ENCODE peak calls at places on chromosomes 12 and 14, in ten cellular contexts. One of them, this sample, is unnamed.

GRCh38 chr14:92785601-92786426 is 8.3 kb upstream of the GOLGA5 start:
- DNase-seq in EL: peak
- DNase-seq in left cardiac atrium: peak
- DNase-seq in endodermal cell: no peak
- DNase-seq in astrocyte of the hippocampus: peak
- DNase-seq in AG08395: peak
- DNase-seq in AG04450: peak
- DNase-seq in stimulated activated CD4-positive, alpha-beta T cell treated with anti-CD3 and anti-CD28 coated beads, Interleukin-1b, Interleukin-23, amount 100 ng/mL, for 4 hours: no peak
- DNase-seq in myocyte: peak
- DNase-seq in GM04503: peak
- DNase-seq in this sample: no peak

GRCh38 chr12:92574046-92574783 is 128.6 kb upstream of the PLEKHG7 start:
- DNase-seq in myocyte: peak
- DNase-seq in astrocyte of the hippocampus: peak
- DNase-seq in stimulated activated CD4-positive, alpha-beta T cell treated with anti-CD3 and anti-CD28 coated beads, Interleukin-1b, Interleukin-23, amount 100 ng/mL, for 4 hours: no peak
- DNase-seq in endodermal cell: peak
- DNase-seq in AG04450: no peak
- DNase-seq in AG08395: no peak
- DNase-seq in GM04503: no peak
- DNase-seq in EL: peak
- DNase-seq in left cardiac atrium: no peak
- DNase-seq in this sample: no peak

GRCh38 chr12:103877934-103878510 is 37.0 kb upstream of the NT5DC3 start:
- DNase-seq in GM04503: no peak
- DNase-seq in left cardiac atrium: peak
- DNase-seq in endodermal cell: peak
- DNase-seq in astrocyte of the hippocampus: peak
- DNase-seq in stimulated activated CD4-positive, alpha-beta T cell treated with anti-CD3 and anti-CD28 coated beads, Interleukin-1b, Interleukin-23, amount 100 ng/mL, for 4 hours: peak
- DNase-seq in EL: peak
- DNase-seq in AG08395: peak
- DNase-seq in myocyte: peak
- DNase-seq in AG04450: peak
- DNase-seq in this sample: peak

GRCh38 chr12:3604750-3605638 is 114.0 kb downstream of the PRMT8 start:
- DNase-seq in AG08395: peak
- DNase-seq in myocyte: peak
- DNase-seq in endodermal cell: peak
- DNase-seq in EL: peak
- DNase-seq in GM04503: no peak
- DNase-seq in left cardiac atrium: peak
- DNase-seq in AG04450: no peak
- DNase-seq in astrocyte of the hippocampus: peak
- DNase-seq in stimulated activated CD4-positive, alpha-beta T cell treated with anti-CD3 and anti-CD28 coated beads, Interleukin-1b, Interleukin-23, amount 100 ng/mL, for 4 hours: no peak
- DNase-seq in this sample: peak

GRCh38 chr12:107610030-107610859 is 75.4 kb upstream of the PWP1 start:
- DNase-seq in endodermal cell: peak
- DNase-seq in astrocyte of the hippocampus: peak
- DNase-seq in EL: peak
- DNase-seq in myocyte: peak
- DNase-seq in left cardiac atrium: no peak
- DNase-seq in AG04450: peak
- DNase-seq in stimulated activated CD4-positive, alpha-beta T cell treated with anti-CD3 and anti-CD28 coated beads, Interleukin-1b, Interleukin-23, amount 100 ng/mL, for 4 hours: peak
- DNase-seq in AG08395: peak
- DNase-seq in GM04503: no peak
- DNase-seq in this sample: no peak

GRCh38 chr12:104695453-104696148 is 238.9 kb downstream of the CHST11 start:
- DNase-seq in AG04450: peak
- DNase-seq in GM04503: no peak
- DNase-seq in AG08395: peak
- DNase-seq in EL: peak
- DNase-seq in myocyte: peak
- DNase-seq in astrocyte of the hippocampus: peak
- DNase-seq in endodermal cell: peak
- DNase-seq in left cardiac atrium: no peak
- DNase-seq in stimulated activated CD4-positive, alpha-beta T cell treated with anti-CD3 and anti-CD28 coated beads, Interleukin-1b, Interleukin-23, amount 100 ng/mL, for 4 hours: peak
- DNase-seq in this sample: no peak

GRCh38 chr12:124025661-124026060 is 52.6 kb downstream of the ZNF664 start:
- DNase-seq in left cardiac atrium: no peak
- DNase-seq in EL: no peak
- DNase-seq in AG04450: no peak
- DNase-seq in endodermal cell: peak
- DNase-seq in stimulated activated CD4-positive, alpha-beta T cell treated with anti-CD3 and anti-CD28 coated beads, Interleukin-1b, Interleukin-23, amount 100 ng/mL, for 4 hours: no peak
- DNase-seq in astrocyte of the hippocampus: no peak
- DNase-seq in GM04503: no peak
- DNase-seq in myocyte: no peak
- DNase-seq in AG08395: no peak
- DNase-seq in this sample: no peak

GRCh38 chr12:116184766-116185165 is 92.7 kb downstream of the MED13L start:
- DNase-seq in EL: peak
- DNase-seq in AG08395: no peak
- DNase-seq in endodermal cell: no peak
- DNase-seq in myocyte: no peak
- DNase-seq in AG04450: no peak
- DNase-seq in astrocyte of the hippocampus: no peak
- DNase-seq in GM04503: no peak
- DNase-seq in stimulated activated CD4-positive, alpha-beta T cell treated with anti-CD3 and anti-CD28 coated beads, Interleukin-1b, Interleukin-23, amount 100 ng/mL, for 4 hours: no peak
- DNase-seq in left cardiac atrium: no peak
- DNase-seq in this sample: no peak

GRCh38 chr12:59149995-59150642 is 229.8 kb upstream of the LRIG3 start:
- DNase-seq in AG08395: peak
- DNase-seq in myocyte: peak
- DNase-seq in GM04503: peak
- DNase-seq in left cardiac atrium: no peak
- DNase-seq in stimulated activated CD4-positive, alpha-beta T cell treated with anti-CD3 and anti-CD28 coated beads, Interleukin-1b, Interleukin-23, amount 100 ng/mL, for 4 hours: no peak
- DNase-seq in AG04450: peak
- DNase-seq in EL: peak
- DNase-seq in astrocyte of the hippocampus: peak
- DNase-seq in endodermal cell: peak
- DNase-seq in this sample: no peak

GRCh38 chr14:105138021-105138541 is 30.5 kb downstream of the JAG2 start:
- DNase-seq in astrocyte of the hippocampus: no peak
- DNase-seq in AG04450: no peak
- DNase-seq in AG08395: no peak
- DNase-seq in GM04503: no peak
- DNase-seq in left cardiac atrium: peak
- DNase-seq in EL: no peak
- DNase-seq in endodermal cell: peak
- DNase-seq in myocyte: no peak
- DNase-seq in stimulated activated CD4-positive, alpha-beta T cell treated with anti-CD3 and anti-CD28 coated beads, Interleukin-1b, Interleukin-23, amount 100 ng/mL, for 4 hours: no peak
- DNase-seq in this sample: no peak

GRCh38 chr12:1773937-1774655 is 46.3 kb upstream of the LRTM2 start:
- DNase-seq in astrocyte of the hippocampus: no peak
- DNase-seq in endodermal cell: no peak
- DNase-seq in AG04450: no peak
- DNase-seq in stimulated activated CD4-positive, alpha-beta T cell treated with anti-CD3 and anti-CD28 coated beads, Interleukin-1b, Interleukin-23, amount 100 ng/mL, for 4 hours: no peak
- DNase-seq in AG08395: peak
- DNase-seq in left cardiac atrium: no peak
- DNase-seq in myocyte: peak
- DNase-seq in EL: no peak
- DNase-seq in GM04503: no peak
- DNase-seq in this sample: no peak

GRCh38 chr12:132379996-132380395 is 50.6 kb upstream of the GALNT9 start:
- DNase-seq in stimulated activated CD4-positive, alpha-beta T cell treated with anti-CD3 and anti-CD28 coated beads, Interleukin-1b, Interleukin-23, amount 100 ng/mL, for 4 hours: no peak
- DNase-seq in astrocyte of the hippocampus: no peak
- DNase-seq in AG08395: no peak
- DNase-seq in AG04450: no peak
- DNase-seq in endodermal cell: peak
- DNase-seq in GM04503: no peak
- DNase-seq in left cardiac atrium: no peak
- DNase-seq in myocyte: no peak
- DNase-seq in EL: no peak
- DNase-seq in this sample: no peak

GRCh38 chr12:118714051-118714460 is 267.3 kb upstream of the SRRM4 start:
- DNase-seq in GM04503: no peak
- DNase-seq in stimulated activated CD4-positive, alpha-beta T cell treated with anti-CD3 and anti-CD28 coated beads, Interleukin-1b, Interleukin-23, amount 100 ng/mL, for 4 hours: no peak
- DNase-seq in AG08395: no peak
- DNase-seq in left cardiac atrium: no peak
- DNase-seq in endodermal cell: peak
- DNase-seq in astrocyte of the hippocampus: peak
- DNase-seq in EL: peak
- DNase-seq in myocyte: no peak
- DNase-seq in AG04450: no peak
- DNase-seq in this sample: no peak

GRCh38 chr12:120092531-120093335 is 23.8 kb downstream of the RAB35 start:
- DNase-seq in EL: no peak
- DNase-seq in AG04450: no peak
- DNase-seq in GM04503: no peak
- DNase-seq in endodermal cell: no peak
- DNase-seq in left cardiac atrium: no peak
- DNase-seq in astrocyte of the hippocampus: no peak
- DNase-seq in AG08395: no peak
- DNase-seq in myocyte: no peak
- DNase-seq in stimulated activated CD4-positive, alpha-beta T cell treated with anti-CD3 and anti-CD28 coated beads, Interleukin-1b, Interleukin-23, amount 100 ng/mL, for 4 hours: no peak
- DNase-seq in this sample: no peak

GRCh38 chr14:64915797-64916196 is 1.5 kb downstream of the CHURC1 start:
- DNase-seq in AG08395: no peak
- DNase-seq in GM04503: no peak
- DNase-seq in myocyte: no peak
- DNase-seq in AG04450: no peak
- DNase-seq in left cardiac atrium: no peak
- DNase-seq in endodermal cell: no peak
- DNase-seq in EL: no peak
- DNase-seq in astrocyte of the hippocampus: no peak
- DNase-seq in stimulated activated CD4-positive, alpha-beta T cell treated with anti-CD3 and anti-CD28 coated beads, Interleukin-1b, Interleukin-23, amount 100 ng/mL, for 4 hours: no peak
- DNase-seq in this sample: no peak

GRCh38 chr14:61213116-61213720 is 67.9 kb downstream of the TMEM30B start:
- DNase-seq in myocyte: peak
- DNase-seq in EL: peak
- DNase-seq in AG04450: no peak
- DNase-seq in left cardiac atrium: no peak
- DNase-seq in astrocyte of the hippocampus: no peak
- DNase-seq in AG08395: peak
- DNase-seq in GM04503: peak
- DNase-seq in endodermal cell: no peak
- DNase-seq in stimulated activated CD4-positive, alpha-beta T cell treated with anti-CD3 and anti-CD28 coated beads, Interleukin-1b, Interleukin-23, amount 100 ng/mL, for 4 hours: no peak
- DNase-seq in this sample: no peak

GRCh38 chr12:57229041-57229633 is 374 bp upstream of the SHMT2 start:
- DNase-seq in endodermal cell: no peak
- DNase-seq in AG08395: no peak
- DNase-seq in EL: no peak
- DNase-seq in myocyte: no peak
- DNase-seq in AG04450: no peak
- DNase-seq in stimulated activated CD4-positive, alpha-beta T cell treated with anti-CD3 and anti-CD28 coated beads, Interleukin-1b, Interleukin-23, amount 100 ng/mL, for 4 hours: no peak
- DNase-seq in left cardiac atrium: no peak
- DNase-seq in GM04503: no peak
- DNase-seq in astrocyte of the hippocampus: no peak
- DNase-seq in this sample: no peak

GRCh38 chr14:28831126-28831525 is 64.5 kb downstream of the FOXG1 start:
- DNase-seq in AG08395: no peak
- DNase-seq in endodermal cell: no peak
- DNase-seq in myocyte: no peak
- DNase-seq in astrocyte of the hippocampus: peak
- DNase-seq in GM04503: no peak
- DNase-seq in stimulated activated CD4-positive, alpha-beta T cell treated with anti-CD3 and anti-CD28 coated beads, Interleukin-1b, Interleukin-23, amount 100 ng/mL, for 4 hours: no peak
- DNase-seq in left cardiac atrium: no peak
- DNase-seq in AG04450: no peak
- DNase-seq in EL: no peak
- DNase-seq in this sample: no peak

GRCh38 chr14:61489932-61490331 is 168.6 kb downstream of the PRKCH start:
- DNase-seq in stimulated activated CD4-positive, alpha-beta T cell treated with anti-CD3 and anti-CD28 coated beads, Interleukin-1b, Interleukin-23, amount 100 ng/mL, for 4 hours: no peak
- DNase-seq in AG08395: no peak
- DNase-seq in EL: no peak
- DNase-seq in left cardiac atrium: peak
- DNase-seq in GM04503: no peak
- DNase-seq in AG04450: no peak
- DNase-seq in myocyte: peak
- DNase-seq in endodermal cell: no peak
- DNase-seq in astrocyte of the hippocampus: no peak
- DNase-seq in this sample: peak

GRCh38 chr14:102341566-102341965 is 21.1 kb downstream of the CINP start:
- DNase-seq in left cardiac atrium: no peak
- DNase-seq in AG04450: no peak
- DNase-seq in AG08395: no peak
- DNase-seq in endodermal cell: no peak
- DNase-seq in GM04503: no peak
- DNase-seq in astrocyte of the hippocampus: no peak
- DNase-seq in myocyte: no peak
- DNase-seq in stimulated activated CD4-positive, alpha-beta T cell treated with anti-CD3 and anti-CD28 coated beads, Interleukin-1b, Interleukin-23, amount 100 ng/mL, for 4 hours: no peak
- DNase-seq in EL: no peak
- DNase-seq in this sample: no peak

GRCh38 chr12:59113831-59114273 is 193.5 kb upstream of the LRIG3 start:
- DNase-seq in left cardiac atrium: peak
- DNase-seq in EL: peak
- DNase-seq in myocyte: peak
- DNase-seq in AG08395: peak
- DNase-seq in stimulated activated CD4-positive, alpha-beta T cell treated with anti-CD3 and anti-CD28 coated beads, Interleukin-1b, Interleukin-23, amount 100 ng/mL, for 4 hours: peak
- DNase-seq in astrocyte of the hippocampus: peak
- DNase-seq in AG04450: peak
- DNase-seq in endodermal cell: peak
- DNase-seq in GM04503: no peak
- DNase-seq in this sample: peak

GRCh38 chr12:53427905-53428594 is 4.4 kb downstream of the AMHR2 start:
- DNase-seq in GM04503: peak
- DNase-seq in EL: peak
- DNase-seq in endodermal cell: no peak
- DNase-seq in left cardiac atrium: no peak
- DNase-seq in AG04450: peak
- DNase-seq in myocyte: peak
- DNase-seq in astrocyte of the hippocampus: peak
- DNase-seq in stimulated activated CD4-positive, alpha-beta T cell treated with anti-CD3 and anti-CD28 coated beads, Interleukin-1b, Interleukin-23, amount 100 ng/mL, for 4 hours: peak
- DNase-seq in AG08395: peak
- DNase-seq in this sample: no peak

GRCh38 chr14:102506599-102506871 is 3.0 kb downstream of the ANKRD9 start:
- DNase-seq in astrocyte of the hippocampus: no peak
- DNase-seq in GM04503: no peak
- DNase-seq in EL: no peak
- DNase-seq in myocyte: no peak
- DNase-seq in stimulated activated CD4-positive, alpha-beta T cell treated with anti-CD3 and anti-CD28 coated beads, Interleukin-1b, Interleukin-23, amount 100 ng/mL, for 4 hours: no peak
- DNase-seq in endodermal cell: no peak
- DNase-seq in AG04450: no peak
- DNase-seq in AG08395: no peak
- DNase-seq in left cardiac atrium: no peak
- DNase-seq in this sample: no peak

GRCh38 chr14:100522616-100523021 is 64.6 kb downstream of the BEGAIN start:
- DNase-seq in AG08395: no peak
- DNase-seq in left cardiac atrium: no peak
- DNase-seq in AG04450: no peak
- DNase-seq in endodermal cell: peak
- DNase-seq in stimulated activated CD4-positive, alpha-beta T cell treated with anti-CD3 and anti-CD28 coated beads, Interleukin-1b, Interleukin-23, amount 100 ng/mL, for 4 hours: no peak
- DNase-seq in astrocyte of the hippocampus: no peak
- DNase-seq in EL: no peak
- DNase-seq in myocyte: no peak
- DNase-seq in GM04503: no peak
- DNase-seq in this sample: no peak

GRCh38 chr12:79927772-79928474 is 7.0 kb downstream of the PPP1R12A start:
- DNase-seq in EL: peak
- DNase-seq in myocyte: peak
- DNase-seq in left cardiac atrium: no peak
- DNase-seq in AG04450: no peak
- DNase-seq in stimulated activated CD4-positive, alpha-beta T cell treated with anti-CD3 and anti-CD28 coated beads, Interleukin-1b, Interleukin-23, amount 100 ng/mL, for 4 hours: peak
- DNase-seq in AG08395: peak
- DNase-seq in GM04503: no peak
- DNase-seq in endodermal cell: no peak
- DNase-seq in astrocyte of the hippocampus: peak
- DNase-seq in this sample: no peak

GRCh38 chr14:100677152-100677924 is 49.4 kb upstream of the DLK1 start:
- DNase-seq in stimulated activated CD4-positive, alpha-beta T cell treated with anti-CD3 and anti-CD28 coated beads, Interleukin-1b, Interleukin-23, amount 100 ng/mL, for 4 hours: no peak
- DNase-seq in endodermal cell: no peak
- DNase-seq in astrocyte of the hippocampus: no peak
- DNase-seq in EL: peak
- DNase-seq in AG04450: no peak
- DNase-seq in AG08395: peak
- DNase-seq in GM04503: no peak
- DNase-seq in myocyte: no peak
- DNase-seq in left cardiac atrium: no peak
- DNase-seq in this sample: no peak

GRCh38 chr12:78419513-78419912 is 445.1 kb upstream of the SYT1 start:
- DNase-seq in left cardiac atrium: no peak
- DNase-seq in AG04450: no peak
- DNase-seq in myocyte: no peak
- DNase-seq in EL: no peak
- DNase-seq in astrocyte of the hippocampus: no peak
- DNase-seq in stimulated activated CD4-positive, alpha-beta T cell treated with anti-CD3 and anti-CD28 coated beads, Interleukin-1b, Interleukin-23, amount 100 ng/mL, for 4 hours: no peak
- DNase-seq in AG08395: no peak
- DNase-seq in endodermal cell: no peak
- DNase-seq in GM04503: no peak
- DNase-seq in this sample: no peak